ENCODE peak calls at places on chromosomes 2 and 18, in six cellular contexts. H, B, Y, W, K and F are unnamed samples.

GRCh38 chr18:76493213-76494107 is 1.6 kb downstream of the ZNF516 start:
- DNase-seq in H (no peak), B (no peak), Y (peak; percentile 22), W (no peak), K (no peak), F (peak; percentile 72)

GRCh38 chr2:17539993-17540812 is at the start of gene VSNL1:
- DNase-seq in H (peak; percentile 79), B (peak; percentile 63), Y (no peak), W (no peak), K (peak; percentile 90), F (peak; percentile 88)

GRCh38 chr2:230934291-230935131 is 9.5 kb upstream of the GPR55 start:
- DNase-seq in H (no peak), B (no peak), Y (no peak), W (no peak), K (no peak), F (peak; percentile 53)

GRCh38 chr2:210539578-210540416 is 16.6 kb upstream of the CPS1 start:
- DNase-seq in H (no peak), B (no peak), Y (no peak), W (no peak), K (no peak), F (no peak)

GRCh38 chr2:207133862-207134519 is 31.8 kb downstream of the KLF7 start:
- DNase-seq in H (no peak), B (peak; percentile 63), Y (no peak), W (no peak), K (peak; percentile 63), F (no peak)

GRCh38 chr2:125643128-125643527 is 1012.8 kb upstream of the GYPC start:
- DNase-seq in H (no peak), B (no peak), Y (no peak), W (peak; percentile 8), K (no peak), F (no peak)

GRCh38 chr2:106960633-106961205 is 74.8 kb upstream of the ST6GAL2 start:
- DNase-seq in H (no peak), B (no peak), Y (no peak), W (no peak), K (no peak), F (no peak)

GRCh38 chr2:135637456-135638087 is 104.1 kb upstream of the UBXN4 start:
- DNase-seq in H (no peak), B (no peak), Y (no peak), W (no peak), K (no peak), F (no peak)

GRCh38 chr2:150567771-150568278 is 80.4 kb upstream of the RND3 start:
- DNase-seq in H (no peak), B (no peak), Y (no peak), W (no peak), K (no peak), F (no peak)

GRCh38 chr2:203842373-203842772 is 25.2 kb upstream of the CTLA4 start:
- DNase-seq in H (no peak), B (no peak), Y (no peak), W (no peak), K (no peak), F (no peak)

GRCh38 chr2:70789304-70790078 is 952 bp downstream of the FIGLA start:
- DNase-seq in H (peak; percentile 46), B (peak; percentile 31), Y (peak; percentile 64), W (no peak), K (peak; percentile 77), F (peak; percentile 88)

GRCh38 chr2:154375625-154376020 is 322.9 kb upstream of the KCNJ3 start:
- DNase-seq in H (peak; percentile 56), B (no peak), Y (no peak), W (no peak), K (peak; percentile 42), F (peak; percentile 2)

GRCh38 chr2:28320009-28320365 is 72.7 kb upstream of the FOSL2 start:
- DNase-seq in H (no peak), B (no peak), Y (no peak), W (no peak), K (no peak), F (no peak)
- H3K36me3 ChIP-seq in H (no peaks in the 10 kb centered on the region), B (no peaks in the 10 kb centered on the region), Y (no peaks in the 10 kb centered on the region), W (no peaks in the 10 kb centered on the region), K (no peaks in the 10 kb centered on the region), F (no peaks in the 10 kb centered on the region)

GRCh38 chr2:148746973-148747372 is 102.4 kb downstream of the EPC2 start:
- DNase-seq in H (no peak), B (no peak), Y (no peak), W (no peak), K (no peak), F (no peak)
- H3K36me3 ChIP-seq in H (no peaks in the 10 kb centered on the region), B (no peaks in the 10 kb centered on the region), Y (no peaks in the 10 kb centered on the region), W (no peaks in the 10 kb centered on the region), K (peaks cover 5% of the 10 kb centered on the region), F (no peaks in the 10 kb centered on the region)

GRCh38 chr18:12963069-12963468 is 15.3 kb downstream of the SEH1L start:
- DNase-seq in H (no peak), B (no peak), Y (no peak), W (no peak), K (no peak), F (no peak)
- H3K36me3 ChIP-seq in H (peaks cover 23% of the 10 kb centered on the region), B (peaks cover 7% of the 10 kb centered on the region), Y (peaks cover 16% of the 10 kb centered on the region), W (no peaks in the 10 kb centered on the region), K (peaks cover 55% of the 10 kb centered on the region), F (peaks cover 1% of the 10 kb centered on the region)

GRCh38 chr2:120350801-120351324 is 4.9 kb downstream of the INHBB start:
- DNase-seq in H (no peak), B (no peak), Y (no peak), W (no peak), K (no peak), F (no peak)
- H3K36me3 ChIP-seq in H (no peaks in the 10 kb centered on the region), B (no peaks in the 10 kb centered on the region), Y (no peaks in the 10 kb centered on the region), W (no peaks in the 10 kb centered on the region), K (no peaks in the 10 kb centered on the region), F (no peaks in the 10 kb centered on the region)

DNA sequence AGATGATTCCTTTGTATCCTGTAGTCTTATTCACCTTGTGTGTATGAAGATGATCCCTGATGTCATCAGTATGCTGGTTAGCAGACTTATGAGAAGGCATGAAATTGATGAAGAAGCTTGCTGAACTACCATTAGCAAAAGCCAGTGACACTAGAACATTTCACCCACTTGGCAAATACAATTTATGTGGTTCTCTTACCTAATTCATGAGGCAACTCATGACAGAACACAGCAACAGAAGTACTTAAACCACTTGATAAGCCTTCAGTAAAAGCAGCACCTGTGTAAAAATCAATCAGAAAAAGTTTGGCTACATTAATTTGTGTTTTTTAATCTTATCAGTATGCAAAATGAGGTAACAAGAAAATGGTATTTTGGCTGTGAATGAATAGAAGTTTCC is 16.8 kb downstream of the SLC39A6 start:
- DNase-seq in H (no peak), B (no peak), Y (no peak), W (no peak), K (no peak), F (no peak)
- H3K36me3 ChIP-seq in H (peaks cover 44% of the 10 kb centered on the region), B (peaks cover 3% of the 10 kb centered on the region), Y (peaks cover 32% of the 10 kb centered on the region), W (no peaks in the 10 kb centered on the region), K (peaks cover 27% of the 10 kb centered on the region), F (peaks cover 18% of the 10 kb centered on the region)

DNA sequence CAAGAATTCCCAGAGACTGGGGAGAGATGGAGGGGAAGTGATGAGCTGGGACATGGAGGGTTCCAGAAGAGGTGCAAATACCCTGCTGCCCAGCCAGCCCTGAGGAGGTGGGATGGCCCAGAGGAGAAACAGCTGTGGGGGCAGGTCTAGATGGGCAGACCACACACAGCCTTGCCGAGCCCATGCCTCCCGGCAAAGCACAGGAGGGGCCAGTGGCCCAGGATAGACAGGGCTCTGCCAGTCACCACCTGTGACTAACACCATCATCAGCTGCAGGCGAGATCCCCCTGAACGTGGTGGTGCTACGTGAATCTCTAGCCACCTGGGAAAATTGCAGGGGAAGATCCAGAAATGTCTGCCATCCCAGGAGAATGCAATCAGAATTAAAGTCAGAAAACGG is 39.4 kb downstream of the SCTR start:
- DNase-seq in H (no peak), B (no peak), Y (no peak), W (no peak), K (no peak), F (no peak)
- H3K36me3 ChIP-seq in H (no peaks in the 10 kb centered on the region), B (no peaks in the 10 kb centered on the region), Y (no peaks in the 10 kb centered on the region), W (no peaks in the 10 kb centered on the region), K (no peaks in the 10 kb centered on the region), F (no peaks in the 10 kb centered on the region)

DNA sequence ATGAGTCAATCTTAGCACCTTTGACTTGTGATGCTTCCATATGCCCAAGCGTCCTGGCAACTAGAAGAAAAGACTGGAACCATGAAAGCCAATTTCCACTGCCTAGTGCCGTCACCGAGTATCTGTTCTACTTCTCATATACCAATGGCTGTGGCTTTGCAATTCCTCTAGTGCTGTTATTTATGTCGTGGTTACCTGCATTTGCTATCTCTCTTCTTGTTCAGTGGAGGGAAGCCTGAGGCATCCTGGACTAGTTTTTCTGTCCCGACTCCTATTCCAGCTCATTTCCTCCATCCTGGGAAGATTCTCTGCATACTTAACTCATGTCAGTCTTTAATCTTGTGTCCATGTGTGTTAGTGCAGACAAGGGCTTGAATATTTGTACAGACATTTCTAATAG is 117.9 kb downstream of the FEZ2 start:
- DNase-seq in H (no peak), B (no peak), Y (no peak), W (no peak), K (no peak), F (no peak)
- H3K36me3 ChIP-seq in H (no peaks in the 10 kb centered on the region), B (peaks cover 10% of the 10 kb centered on the region), Y (no peaks in the 10 kb centered on the region), W (no peaks in the 10 kb centered on the region), K (peaks cover 70% of the 10 kb centered on the region), F (peaks cover 12% of the 10 kb centered on the region)

GRCh38 chr2:7043689-7044088 is 126.5 kb downstream of the RNF144A start:
- DNase-seq in H (no peak), B (no peak), Y (no peak), W (no peak), K (no peak), F (no peak)
- H3K36me3 ChIP-seq in H (no peaks in the 10 kb centered on the region), B (no peaks in the 10 kb centered on the region), Y (no peaks in the 10 kb centered on the region), W (no peaks in the 10 kb centered on the region), K (peaks cover 9% of the 10 kb centered on the region), F (no peaks in the 10 kb centered on the region)